ENCODE peak calls at places on chromosomes 3 and 15, in eight cellular contexts. B is GM06990, M is NB4, S is GM10248, U is heart left ventricle, Y is cardiac muscle cell, H is uterus, Z is sigmoid colon. X is an unnamed sample.

GRCh38 chr3:30664449-30664848 is 58.0 kb downstream of the TGFBR2 start:
- DNase-seq in Y (no peak), B (no peak), H (no peak), M (no peak), U (no peak), S (no peak), Z (no peak), X (no peak)

GRCh38 chr3:2856062-2856792 is 253.9 kb downstream of the IL5RA start:
- DNase-seq in S (no peak), H (no peak), Z (no peak), M (no peak), B (no peak), Y (no peak), U (no peak), X (no peak)

GRCh38 chr3:112128843-112129727 is 4.0 kb downstream of the GCSAM start:
- DNase-seq in Z (no peak), S (peak; percentile 40), B (peak; percentile 84), M (no peak), U (no peak), Y (peak; percentile 45), H (no peak), X (no peak)

GRCh38 chr3:150238043-150238802 is 169.9 kb upstream of the TSC22D2 start:
- DNase-seq in S (no peak), Y (peak; percentile 52), M (no peak), B (no peak), H (no peak), Z (no peak), U (no peak), X (no peak)

GRCh38 chr3:146308222-146308621 is 57.3 kb upstream of the PLSCR4 start:
- DNase-seq in S (no peak), U (no peak), Z (no peak), M (no peak), B (no peak), H (no peak), Y (peak; percentile 80), X (no peak)

GRCh38 chr3:161163297-161163696 is 57.8 kb upstream of the NMD3 start:
- DNase-seq in M (peak; percentile 78), H (no peak), B (no peak), Z (no peak), S (no peak), Y (peak; percentile 87), U (no peak), X (no peak)

GRCh38 chr3:158802399-158803023 is 657 bp downstream of the MFSD1 start:
- DNase-seq in S (peak; percentile 33), B (no peak), U (no peak), Y (no peak), H (no peak), M (peak; percentile 79), Z (no peak), X (no peak)

GRCh38 chr3:120435621-120436020 is 15.2 kb downstream of the FSTL1 start:
- DNase-seq in Z (no peak), H (no peak), U (no peak), S (no peak), M (no peak), B (no peak), Y (peak; percentile 58), X (no peak)

GRCh38 chr15:58511588-58511987 is 79.8 kb downstream of the LIPC start:
- DNase-seq in S (no peak), B (no peak), Y (no peak), Z (no peak), U (no peak), M (no peak), H (no peak), X (no peak)

GRCh38 chr15:76058714-76059319 is 968 bp upstream of the TMEM266 start:
- DNase-seq in M (peak; percentile 75), Z (no peak), U (no peak), B (peak; percentile 38), H (no peak), S (peak; percentile 30), Y (peak; percentile 10), X (no peak)

GRCh38 chr15:45732544-45733130 is 97.8 kb downstream of the SQOR start:
- DNase-seq in Y (no peak), U (no peak), H (no peak), Z (peak; percentile 67), S (no peak), B (no peak), M (no peak), X (no peak)

GRCh38 chr15:81098884-81099601 is 35.0 kb upstream of the CFAP161 start:
- DNase-seq in Y (peak; percentile 44), H (no peak), S (no peak), M (peak; percentile 29), B (no peak), U (peak; percentile 54), Z (peak; percentile 68), X (no peak)

GRCh38 chr15:37824717-37825382 is 109.6 kb upstream of the TMCO5A start:
- DNase-seq in Y (peak; percentile 90), H (no peak), Z (no peak), B (no peak), M (peak; percentile 42), S (no peak), U (no peak), X (no peak)

DNA sequence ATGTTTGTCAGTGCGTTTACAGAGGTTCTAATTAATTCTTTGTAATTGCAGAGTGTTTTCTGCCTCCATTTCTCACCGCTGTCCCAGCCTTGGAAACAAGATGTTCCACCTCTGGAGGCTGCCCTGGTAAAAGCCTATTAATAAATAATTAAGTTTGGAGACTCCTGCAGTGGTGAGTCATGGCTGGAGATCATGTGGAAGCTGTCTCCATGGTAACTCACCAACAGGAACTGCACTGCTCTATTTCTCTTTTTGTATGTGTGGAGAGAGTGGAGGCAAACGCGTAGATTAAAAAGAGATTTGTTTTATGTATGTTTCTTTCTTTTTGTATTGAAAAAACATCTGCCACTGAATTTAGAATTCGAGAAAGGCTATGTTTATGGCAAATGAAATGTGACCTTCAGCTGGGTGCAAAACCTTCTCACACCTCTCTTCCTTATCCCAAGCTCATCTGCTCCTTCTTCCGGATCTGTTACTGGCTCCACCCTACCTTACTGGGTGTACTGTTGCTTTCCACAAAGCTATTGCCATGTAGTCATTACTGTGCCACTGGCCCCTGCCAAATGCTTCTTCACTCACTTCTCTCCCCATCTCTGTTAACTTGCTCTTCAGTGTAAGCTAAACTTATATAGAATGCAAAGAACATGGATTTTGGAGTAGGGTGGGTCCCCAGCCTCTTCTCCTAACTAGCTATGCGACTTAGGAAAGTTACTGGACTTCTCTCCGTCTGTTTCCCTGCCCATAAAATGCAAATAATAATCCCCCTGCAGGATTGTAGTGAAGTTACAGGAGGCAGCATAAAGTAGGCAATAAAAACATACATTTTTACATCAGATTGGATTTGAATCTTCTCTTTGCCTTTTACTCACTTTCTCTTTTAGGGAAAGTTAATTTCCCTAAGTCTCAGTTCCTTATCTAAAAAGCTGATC is 778.5 kb downstream of the NTRK3 start:
- DNase-seq in S (no peak), M (peak; percentile 18), Z (peak; percentile 64), Y (peak; percentile 71), H (peak; percentile 39), U (no peak), B (no peak), X (no peak)
- TF ChIP-seq CTCF in S (no peak), M (no peak), Z (no peak), Y (no peak), H (no peak), U (no peak), B (no peak), X (no peak)

GRCh38 chr3:37256447-37256846 is 82.1 kb upstream of the LRRFIP2 start:
- DNase-seq in H (no peak), S (no peak), Z (no peak), U (no peak), B (no peak), Y (no peak), M (peak; percentile 26), X (no peak)
- TF ChIP-seq CTCF in H (no peak), S (no peak), Z (no peak), U (no peak), B (no peak), Y (peak; percentile 13), M (peak; percentile 35), X (peak; percentile 8)

GRCh38 chr3:123365450-123366143 is 83.3 kb downstream of the ADCY5 start:
- DNase-seq in Z (peak; percentile 56), B (no peak), M (peak; percentile 22), U (no peak), Y (peak; percentile 32), H (no peak), S (no peak), X (no peak)
- TF ChIP-seq CTCF in Z (peak; percentile 34), B (peak; percentile 30), M (peak; percentile 43), U (peak; percentile 26), Y (peak; percentile 54), H (peak; percentile 29), S (no peak), X (peak; percentile 44)

GRCh38 chr3:17307889-17308288 is 423.1 kb downstream of the PLCL2 start:
- DNase-seq in H (no peak), B (no peak), M (no peak), U (no peak), S (no peak), Z (no peak), Y (no peak), X (no peak)
- TF ChIP-seq CTCF in H (no peak), B (no peak), M (no peak), U (no peak), S (no peak), Z (no peak), Y (no peak), X (no peak)

GRCh38 chr3:59313365-59313764 is 263.5 kb upstream of the CFAP20DC start:
- DNase-seq in U (peak; percentile 70), Z (no peak), M (peak; percentile 14), H (no peak), Y (peak; percentile 63), B (peak; percentile 52), S (peak; percentile 54), X (peak; percentile 45)

GRCh38 chr3:59310736-59311135 is 260.9 kb upstream of the CFAP20DC start:
- DNase-seq in H (no peak), M (no peak), B (no peak), Y (no peak), U (no peak), S (no peak), Z (no peak), X (no peak)

GRCh38 chr3:59306436-59306835 is 256.6 kb upstream of the CFAP20DC start:
- DNase-seq in H (no peak), S (no peak), B (no peak), Z (no peak), M (no peak), Y (no peak), U (no peak), X (no peak)

GRCh38 chr3:59308001-59308400 is 258.2 kb upstream of the CFAP20DC start:
- DNase-seq in U (no peak), M (no peak), Z (no peak), Y (no peak), S (no peak), B (no peak), H (no peak), X (no peak)

GRCh38 chr3:59308684-59309083 is 258.9 kb upstream of the CFAP20DC start:
- DNase-seq in M (peak; percentile 1), B (no peak), S (no peak), H (no peak), Y (no peak), Z (no peak), U (no peak), X (no peak)
- TF ChIP-seq CTCF in M (peak; percentile 9), B (no peak), S (no peak), H (no peak), Y (peak; percentile 3), Z (no peak), U (no peak), X (no peak)

X was measured in right lobe of liver.